ENCODE peak calls at places on chromosomes 4 and X, in six cellular contexts. O is left ventricle myocardium inferior, A is iris pigment epithelial cell, L is GM03348, N is stomach, U is NCI-H2171 treated with DMSO at 0.1 percent for 48 hours. Y is an unnamed sample.
A peak's percentile ranks its signal among the peaks of the same experiment; 100 is the strongest.

GRCh38 chr4:57110635-57111546 is 706 bp upstream of the IGFBP7 start:
- DNase-seq in O (peak; percentile 48), A (peak; percentile 77), L (peak; percentile 58), N (peak; percentile 30), U (no peak), Y (peak; percentile 49)

GRCh38 chr4:3254302-3255131 is 5.6 kb downstream of the MSANTD1 start:
- DNase-seq in O (peak; percentile 10), A (no peak), L (no peak), N (no peak), U (no peak), Y (no peak)

GRCh38 chr4:105600951-105601350 is 48.5 kb downstream of the ARHGEF38 start:
- DNase-seq in O (no peak), A (no peak), L (no peak), N (no peak), U (no peak), Y (no peak)

GRCh38 chr4:22634541-22635181 is 58.1 kb upstream of the GBA3 start:
- DNase-seq in O (no peak), A (no peak), L (no peak), N (no peak), U (no peak), Y (peak; percentile 42)

GRCh38 chrX:55039471-55039870 is 8.7 kb upstream of the ALAS2 start:
- DNase-seq in O (no peak), A (no peak), L (no peak), N (no peak), U (no peak), Y (peak; percentile 32)

GRCh38 chr4:80732010-80732409 is 298.5 kb upstream of the BMP3 start:
- DNase-seq in O (no peak), A (peak; percentile 41), L (no peak), N (no peak), U (no peak), Y (peak; percentile 6)

GRCh38 chrX:22373766-22374165 is 101.1 kb downstream of the CBLL2 start:
- DNase-seq in O (no peak), A (no peak), L (no peak), N (no peak), U (no peak), Y (peak; percentile 25)

GRCh38 chr4:112704991-112705845 is 68.3 kb downstream of the LARP7 start:
- DNase-seq in O (peak; percentile 50), A (peak; percentile 68), L (peak; percentile 72), N (peak; percentile 39), U (peak; percentile 31), Y (peak; percentile 74)

GRCh38 chr4:26152051-26152450 is 168.8 kb upstream of the RBPJ start:
- DNase-seq in O (no peak), A (no peak), L (no peak), N (no peak), U (peak; percentile 77), Y (no peak)

GRCh38 chr4:168433576-168433975 is 46.7 kb downstream of the DDX60L start:
- DNase-seq in O (no peak), A (no peak), L (peak; percentile 42), N (no peak), U (no peak), Y (peak; percentile 25)

GRCh38 chrX:545488-545887 is 85.1 kb upstream of the SHOX start:
- DNase-seq in O (no peak), A (peak; percentile 60), L (no peak), N (no peak), U (no peak), Y (no peak)

GRCh38 chrX:7987160-7987992 is 60.2 kb upstream of the PNPLA4 start:
- DNase-seq in O (no peak), A (no peak), L (no peak), N (no peak), U (no peak), Y (peak; percentile 49)

GRCh38 chrX:70033348-70033747 is 16.4 kb downstream of the AWAT2 start:
- DNase-seq in O (no peak), A (no peak), L (peak; percentile 45), N (peak; percentile 46), U (no peak), Y (peak; percentile 46)

GRCh38 chr4:82099863-82100579 is 273.8 kb downstream of the HNRNPD start:
- DNase-seq in O (no peak), A (no peak), L (no peak), N (no peak), U (no peak), Y (peak; percentile 12)

GRCh38 chrX:63754141-63754859 is 30.7 kb downstream of the ARHGEF9 start:
- DNase-seq in O (no peak), A (peak; percentile 26), L (no peak), N (no peak), U (peak; percentile 20), Y (peak; percentile 6)

GRCh38 chr4:105715692-105716278 is 7.2 kb downstream of the GSTCD start:
- DNase-seq in O (no peak), A (peak; percentile 37), L (peak; percentile 56), N (no peak), U (peak; percentile 11), Y (peak; percentile 46)

GRCh38 chr4:137738377-137738990 is 206.2 kb upstream of the PCDH18 start:
- DNase-seq in O (no peak), A (peak; percentile 42), L (no peak), N (no peak), U (peak; percentile 12), Y (no peak)

GRCh38 chr4:173399016-173399415 is at the start of gene SCRG1:
- DNase-seq in O (peak; percentile 36), A (no peak), L (no peak), N (no peak), U (no peak), Y (no peak)

GRCh38 chr4:109266236-109266635 is 36.2 kb downstream of the COL25A1 start:
- DNase-seq in O (no peak), A (no peak), L (no peak), N (no peak), U (no peak), Y (no peak)

GRCh38 chr4:142416121-142416520 is 430.0 kb downstream of the INPP4B start:
- DNase-seq in O (no peak), A (peak; percentile 43), L (peak; percentile 55), N (no peak), U (no peak), Y (peak; percentile 78)

GRCh38 chrX:67720344-67720743 is 176.5 kb downstream of the AR start:
- DNase-seq in O (no peak), A (peak; percentile 33), L (no peak), N (no peak), U (no peak), Y (no peak)

GRCh38 chrX:132671229-132671641 is 182.4 kb upstream of the MBNL3 start:
- DNase-seq in O (no peak), A (peak; percentile 11), L (peak; percentile 4), N (no peak), U (no peak), Y (no peak)

GRCh38 chr4:4361883-4362282 is 25.0 kb upstream of the NSG1 start:
- DNase-seq in O (no peak), A (no peak), L (no peak), N (no peak), U (no peak), Y (no peak)

GRCh38 chr4:5371415-5372190 is 320.3 kb downstream of the STK32B start:
- DNase-seq in O (no peak), A (no peak), L (peak; percentile 83), N (no peak), U (no peak), Y (no peak)

GRCh38 chr4:75898533-75898932 is 3.7 kb downstream of the PPEF2 start:
- DNase-seq in O (no peak), A (no peak), L (no peak), N (no peak), U (no peak), Y (no peak)

GRCh38 chr4:85474818-85475630 is at the start of gene ARHGAP24:
- DNase-seq in O (peak; percentile 87), A (peak; percentile 100), L (peak; percentile 85), N (peak; percentile 91), U (peak; percentile 92), Y (peak; percentile 97)

GRCh38 chrX:71578253-71579135 is at the start of gene GCNA:
- DNase-seq in O (no peak), A (no peak), L (no peak), N (no peak), U (no peak), Y (no peak)

GRCh38 chr4:148868207-148868606 is 426.0 kb upstream of the NR3C2 start:
- DNase-seq in O (no peak), A (peak; percentile 56), L (no peak), N (no peak), U (no peak), Y (no peak)

GRCh38 chr4:183905593-183906485 is 732 bp downstream of the STOX2 start:
- DNase-seq in O (peak; percentile 44), A (peak; percentile 25), L (peak; percentile 31), N (peak; percentile 45), U (peak; percentile 30), Y (peak; percentile 50)

GRCh38 chr4:26204911-26205368 is 115.9 kb upstream of the RBPJ start:
- DNase-seq in O (peak; percentile 55), A (no peak), L (no peak), N (peak; percentile 46), U (peak; percentile 26), Y (no peak)

Y was measured in epithelial cell of esophagus.